ENCODE peak calls at places on chromosomes 16 and 17, in five cellular contexts. One of them, this sample, is unnamed.

GRCh38 chr17:17692353-17693252 is 11.3 kb downstream of the RAI1 start:
- DNase-seq in tibial nerve: no peak
- DNase-seq in stomach: no peak
- DNase-seq in ovary: no peak
- DNase-seq in A549: no peak
- DNase-seq in this sample: no peak

GRCh38 chr17:38898812-38899348 is 26.5 kb upstream of the LASP1NB start:
- DNase-seq in tibial nerve: no peak
- DNase-seq in stomach: peak; percentile 50
- DNase-seq in ovary: no peak
- DNase-seq in A549: no peak
- DNase-seq in this sample: peak; percentile 72

GRCh38 chr17:75288784-75289121 is 480 bp downstream of the SLC25A19 start:
- DNase-seq in tibial nerve: no peak
- DNase-seq in stomach: peak; percentile 46
- DNase-seq in ovary: no peak
- DNase-seq in A549: peak; percentile 64
- DNase-seq in this sample: peak; percentile 67

GRCh38 chr16:4372578-4373355 is 1.1 kb downstream of the VASN start:
- DNase-seq in tibial nerve: no peak
- DNase-seq in stomach: peak; percentile 54
- DNase-seq in ovary: peak; percentile 71
- DNase-seq in A549: peak; percentile 54
- DNase-seq in this sample: no peak

GRCh38 chr17:2043785-2044184 is 2.0 kb downstream of the OVCA2 start:
- DNase-seq in tibial nerve: no peak
- DNase-seq in stomach: no peak
- DNase-seq in ovary: no peak
- DNase-seq in A549: peak; percentile 52
- DNase-seq in this sample: no peak

GRCh38 chr17:7834554-7834890 is 505 bp downstream of the KDM6B start:
- DNase-seq in tibial nerve: peak; percentile 58
- DNase-seq in stomach: peak; percentile 68
- DNase-seq in ovary: peak; percentile 81
- DNase-seq in A549: peak; percentile 50
- DNase-seq in this sample: peak; percentile 84

GRCh38 chr16:12553191-12553590 is 250.5 kb downstream of the CPPED1 start:
- DNase-seq in tibial nerve: no peak
- DNase-seq in stomach: no peak
- DNase-seq in ovary: no peak
- DNase-seq in A549: no peak
- DNase-seq in this sample: no peak

GRCh38 chr17:4358154-4358553 is 8.3 kb downstream of the UBE2G1 start:
- DNase-seq in tibial nerve: no peak
- DNase-seq in stomach: no peak
- DNase-seq in ovary: no peak
- DNase-seq in A549: no peak
- DNase-seq in this sample: no peak

GRCh38 chr17:3893003-3893719 is at the start of gene CAMKK1:
- DNase-seq in tibial nerve: peak; percentile 61
- DNase-seq in stomach: peak; percentile 91
- DNase-seq in ovary: peak; percentile 89
- DNase-seq in A549: peak; percentile 98
- DNase-seq in this sample: peak; percentile 94

GRCh38 chr16:78628526-78628925 is 529.1 kb downstream of the WWOX start:
- DNase-seq in tibial nerve: no peak
- DNase-seq in stomach: no peak
- DNase-seq in ovary: no peak
- DNase-seq in A549: no peak
- DNase-seq in this sample: no peak

DNA sequence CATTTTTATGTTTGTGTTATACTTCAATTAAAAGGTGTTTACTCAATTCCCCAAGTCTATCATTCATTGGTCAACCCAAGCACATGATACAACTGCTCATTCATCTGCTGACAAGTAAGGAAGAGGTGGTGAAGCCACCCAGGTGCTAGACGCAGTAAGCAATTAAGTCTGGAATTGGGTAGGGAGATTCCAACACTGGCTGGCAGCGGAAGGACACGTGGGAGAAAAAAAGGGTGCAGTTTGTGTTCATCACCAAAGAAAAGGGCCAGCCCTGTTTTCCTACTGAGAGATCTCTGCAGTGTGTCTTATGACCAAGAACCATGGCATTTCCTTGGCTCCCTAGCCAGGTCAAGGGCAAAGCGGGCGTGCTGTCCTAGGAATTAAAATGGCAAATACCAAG is 11.8 kb upstream of the ZNF23 start:
- DNase-seq in tibial nerve: no peak
- DNase-seq in stomach: no peak
- DNase-seq in ovary: no peak
- DNase-seq in A549: no peak
- DNase-seq in this sample: no peak
- H3K27ac ChIP-seq in tibial nerve: no peak overlapping the region
- H3K27ac ChIP-seq in stomach: no peak overlapping the region
- H3K27ac ChIP-seq in ovary: no peak overlapping the region
- H3K27ac ChIP-seq in A549: no peak overlapping the region
- H3K27ac ChIP-seq in this sample: no peak overlapping the region

DNA sequence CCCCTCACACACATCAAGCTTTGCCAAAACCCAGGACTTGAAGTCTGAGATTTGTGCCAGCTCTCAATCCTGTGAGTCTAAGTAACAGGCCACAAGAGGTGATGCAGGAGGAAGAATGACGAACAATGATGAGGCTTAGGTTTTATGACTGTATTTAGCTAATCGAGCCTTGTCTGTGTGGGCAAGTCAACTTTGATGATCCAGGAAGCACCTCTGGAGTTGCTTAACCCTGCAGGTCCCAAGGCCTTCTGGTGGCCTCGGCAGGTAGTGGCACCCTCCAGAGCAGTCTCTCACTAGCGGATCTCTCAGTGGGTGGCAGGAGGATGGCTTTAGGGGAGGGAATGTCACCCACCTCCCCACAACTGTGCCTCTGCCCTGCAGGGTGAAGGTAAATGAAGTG is 28.7 kb downstream of the CDK5RAP3 start:
- DNase-seq in tibial nerve: no peak
- DNase-seq in stomach: no peak
- DNase-seq in ovary: no peak
- DNase-seq in A549: peak; percentile 36
- DNase-seq in this sample: no peak
- TF ChIP-seq EP300 in tibial nerve: no peak
- TF ChIP-seq EP300 in stomach: no peak
- TF ChIP-seq EP300 in ovary: no peak
- TF ChIP-seq EP300 in A549: no peak
- TF ChIP-seq EP300 in this sample: no peak

GRCh38 chr17:76681222-76682137 is 29.3 kb downstream of the MXRA7 start:
- DNase-seq in tibial nerve: peak; percentile 73
- DNase-seq in stomach: peak; percentile 80
- DNase-seq in ovary: peak; percentile 79
- DNase-seq in A549: peak; percentile 84
- DNase-seq in this sample: peak; percentile 84
- H3K27ac ChIP-seq in tibial nerve: peak overlapping the region; percentile 68
- H3K27ac ChIP-seq in stomach: peak overlapping the region; percentile 32
- H3K27ac ChIP-seq in ovary: peak overlapping the region; percentile 57
- H3K27ac ChIP-seq in A549: no peak overlapping the region
- H3K27ac ChIP-seq in this sample: peak overlapping the region; percentile 17

GRCh38 chr17:19566176-19566575 is 32.5 kb downstream of the SLC47A1 start:
- DNase-seq in tibial nerve: no peak
- DNase-seq in stomach: no peak
- DNase-seq in ovary: no peak
- DNase-seq in A549: no peak
- DNase-seq in this sample: no peak
- TF ChIP-seq EP300 in tibial nerve: no peak
- TF ChIP-seq EP300 in stomach: no peak
- TF ChIP-seq EP300 in ovary: no peak
- TF ChIP-seq EP300 in A549: no peak
- TF ChIP-seq EP300 in this sample: no peak

GRCh38 chr16:69890114-69890890 is 60.8 kb upstream of the CLEC18A start:
- DNase-seq in tibial nerve: peak; percentile 56
- DNase-seq in stomach: peak; percentile 65
- DNase-seq in ovary: peak; percentile 30
- DNase-seq in A549: no peak
- DNase-seq in this sample: peak; percentile 68
- H3K27ac ChIP-seq in tibial nerve: peak overlapping the region; percentile 91
- H3K27ac ChIP-seq in stomach: peak overlapping the region; percentile 87
- H3K27ac ChIP-seq in ovary: peak overlapping the region; percentile 32
- H3K27ac ChIP-seq in A549: no peak overlapping the region
- H3K27ac ChIP-seq in this sample: peak overlapping the region; percentile 87

GRCh38 chr17:64176556-64176955 is 46.6 kb upstream of the ERN1 start:
- DNase-seq in tibial nerve: no peak
- DNase-seq in stomach: no peak
- DNase-seq in ovary: no peak
- DNase-seq in A549: no peak
- DNase-seq in this sample: no peak

GRCh38 chr17:64177346-64178010 is 47.5 kb upstream of the ERN1 start:
- DNase-seq in tibial nerve: no peak
- DNase-seq in stomach: no peak
- DNase-seq in ovary: no peak
- DNase-seq in A549: no peak
- DNase-seq in this sample: no peak

GRCh38 chr17:64180089-64180488 is 50.1 kb upstream of the ERN1 start:
- DNase-seq in tibial nerve: no peak
- DNase-seq in stomach: no peak
- DNase-seq in ovary: no peak
- DNase-seq in A549: no peak
- DNase-seq in this sample: no peak

GRCh38 chr17:64180674-64181073 is 50.7 kb upstream of the ERN1 start:
- DNase-seq in tibial nerve: no peak
- DNase-seq in stomach: no peak
- DNase-seq in ovary: no peak
- DNase-seq in A549: no peak
- DNase-seq in this sample: peak; percentile 21

DNA sequence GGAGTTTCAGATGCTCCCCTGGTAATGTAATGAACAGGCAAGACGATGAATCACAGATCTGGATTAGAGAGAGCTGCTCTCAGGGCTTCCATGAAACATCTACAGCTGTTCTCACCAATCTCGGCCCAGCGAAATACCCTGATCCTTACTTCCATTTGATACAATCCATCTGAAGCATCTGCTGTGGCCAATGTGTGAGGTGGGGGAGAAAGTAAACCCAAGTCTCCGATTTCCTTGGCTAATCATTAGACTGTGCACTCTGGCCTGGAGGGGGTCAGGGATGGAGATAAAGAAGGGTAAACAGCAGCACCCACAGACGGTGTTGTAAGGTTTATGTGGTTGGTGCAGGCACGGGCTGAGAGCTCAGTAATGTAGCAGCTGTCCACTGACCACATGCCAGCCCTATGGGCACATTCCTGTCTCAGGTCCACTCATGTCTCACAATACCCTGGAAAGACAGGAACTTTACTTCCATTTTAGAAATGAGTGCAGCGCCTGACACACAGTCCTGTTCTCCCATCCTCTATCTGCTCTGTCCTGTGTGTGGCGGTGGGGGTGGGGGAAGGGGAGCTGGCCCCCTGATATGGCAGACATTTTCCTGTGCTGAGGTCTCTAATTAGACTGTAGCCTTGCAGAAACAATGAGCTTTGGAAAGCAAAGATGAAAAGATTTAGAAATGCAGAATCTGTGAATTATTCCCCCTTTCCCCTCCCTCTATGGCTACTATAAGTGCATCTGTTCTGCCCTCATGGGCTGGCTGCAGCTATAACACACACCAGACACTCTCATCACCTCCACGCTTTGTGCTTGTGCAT is 48.3 kb upstream of the ERN1 start:
- DNase-seq in tibial nerve: no peak
- DNase-seq in stomach: peak; percentile 38
- DNase-seq in ovary: no peak
- DNase-seq in A549: no peak
- DNase-seq in this sample: no peak
- TF ChIP-seq EP300 in tibial nerve: no peak
- TF ChIP-seq EP300 in stomach: no peak
- TF ChIP-seq EP300 in ovary: no peak
- TF ChIP-seq EP300 in A549: no peak
- TF ChIP-seq EP300 in this sample: no peak

GRCh38 chr16:8949536-8950418 is 13.9 kb downstream of the USP7 start:
- DNase-seq in tibial nerve: no peak
- DNase-seq in stomach: no peak
- DNase-seq in ovary: no peak
- DNase-seq in A549: no peak
- DNase-seq in this sample: no peak

GRCh38 chr16:8948831-8949230 is 14.9 kb downstream of the USP7 start:
- DNase-seq in tibial nerve: no peak
- DNase-seq in stomach: no peak
- DNase-seq in ovary: no peak
- DNase-seq in A549: no peak
- DNase-seq in this sample: no peak

GRCh38 chr16:8946544-8946943 is 17.2 kb downstream of the USP7 start:
- DNase-seq in tibial nerve: no peak
- DNase-seq in stomach: no peak
- DNase-seq in ovary: no peak
- DNase-seq in A549: no peak
- DNase-seq in this sample: peak; percentile 63

GRCh38 chr16:8945626-8946296 is 17.9 kb downstream of the USP7 start:
- DNase-seq in tibial nerve: no peak
- DNase-seq in stomach: no peak
- DNase-seq in ovary: no peak
- DNase-seq in A549: no peak
- DNase-seq in this sample: no peak

GRCh38 chr16:8948069-8948593 is 15.6 kb downstream of the USP7 start:
- DNase-seq in tibial nerve: no peak
- DNase-seq in stomach: no peak
- DNase-seq in ovary: no peak
- DNase-seq in A549: no peak
- DNase-seq in this sample: no peak
- H3K27ac ChIP-seq in tibial nerve: no peak overlapping the region
- H3K27ac ChIP-seq in stomach: no peak overlapping the region
- H3K27ac ChIP-seq in ovary: no peak overlapping the region
- H3K27ac ChIP-seq in A549: no peak overlapping the region
- H3K27ac ChIP-seq in this sample: no peak overlapping the region

DNA sequence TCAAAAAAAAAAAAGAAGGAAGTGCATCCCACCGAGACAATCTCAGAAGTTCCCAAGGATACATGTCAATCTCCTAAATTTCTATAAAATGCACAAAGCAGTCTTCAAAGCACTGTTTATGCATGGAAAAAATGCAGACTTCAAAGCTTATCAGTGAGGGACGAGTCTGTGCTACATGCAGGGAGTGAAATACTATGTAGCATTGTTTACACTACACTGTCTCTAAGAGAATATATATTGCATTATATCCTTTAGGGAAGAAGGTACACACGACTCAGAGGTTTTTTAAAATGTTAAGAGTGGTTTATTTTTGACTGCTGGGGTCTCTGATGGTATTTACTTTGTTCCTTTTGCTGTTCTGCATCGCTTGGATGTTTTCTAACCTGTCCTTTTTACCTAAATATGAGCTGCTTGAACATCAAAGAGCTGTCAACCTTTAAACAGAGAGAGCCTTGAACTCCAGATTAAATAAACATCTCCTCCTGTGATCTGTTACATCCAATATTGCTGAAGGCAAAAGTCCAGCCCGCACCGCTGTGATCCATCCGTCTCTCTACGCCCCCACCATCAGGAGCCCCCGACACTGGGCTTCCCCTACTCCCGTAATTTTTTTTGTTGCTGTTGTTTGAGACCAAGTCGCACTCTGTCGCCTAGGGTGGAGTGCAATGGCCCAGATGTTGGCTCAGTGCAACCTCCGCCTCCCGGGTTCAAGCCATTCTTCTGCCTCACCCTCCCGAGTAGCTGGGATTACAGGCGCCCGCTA is 1.4 kb downstream of the FBXO31 start:
- DNase-seq in tibial nerve: no peak
- DNase-seq in stomach: no peak
- DNase-seq in ovary: no peak
- DNase-seq in A549: no peak
- DNase-seq in this sample: peak; percentile 35
- TF ChIP-seq EP300 in tibial nerve: no peak
- TF ChIP-seq EP300 in stomach: no peak
- TF ChIP-seq EP300 in ovary: no peak
- TF ChIP-seq EP300 in A549: no peak
- TF ChIP-seq EP300 in this sample: no peak

GRCh38 chr17:79216826-79217225 is 142.2 kb downstream of the ENGASE start:
- DNase-seq in tibial nerve: no peak
- DNase-seq in stomach: no peak
- DNase-seq in ovary: no peak
- DNase-seq in A549: no peak
- DNase-seq in this sample: no peak
- H3K27ac ChIP-seq in tibial nerve: no peak overlapping the region
- H3K27ac ChIP-seq in stomach: no peak overlapping the region
- H3K27ac ChIP-seq in ovary: no peak overlapping the region
- H3K27ac ChIP-seq in A549: no peak overlapping the region
- H3K27ac ChIP-seq in this sample: no peak overlapping the region

This sample was measured in transverse colon.